ENCODE peak calls at places on chromosomes 4 and X, in five cellular contexts. M, J, G, Y and A are unnamed samples.
A peak's percentile ranks its signal among the peaks of the same experiment; 100 is the strongest.

GRCh38 chrX:106927700-106928099 is 7.5 kb downstream of the CLDN2 start:
- DNase-seq in G (no peak), J (no peak), Y (no peak), M (no peak), A (no peak)

GRCh38 chr4:143336828-143337599 is at the start of gene GAB1:
- DNase-seq in G (no peak), M (peak; percentile 85), Y (peak; percentile 81), J (peak; percentile 37), A (peak; percentile 91)

GRCh38 chr4:20254517-20255250 is 3.0 kb downstream of the SLIT2 start:
- DNase-seq in J (no peak), Y (peak; percentile 46), G (no peak), M (peak; percentile 19), A (peak; percentile 78)

GRCh38 chrX:31314921-31315320 is 243.1 kb upstream of the FTHL17 start:
- DNase-seq in M (no peak), G (peak; percentile 25), Y (no peak), J (no peak), A (no peak)

GRCh38 chr4:38902695-38903094 is 35.1 kb downstream of the FAM114A1 start:
- DNase-seq in Y (no peak), G (no peak), M (no peak), J (no peak), A (no peak)

GRCh38 chrX:139931646-139932076 is 1.2 kb downstream of the ATP11C start:
- DNase-seq in M (no peak), G (no peak), J (no peak), Y (no peak), A (no peak)

GRCh38 chr4:48315728-48316630 is 25.4 kb upstream of the SLAIN2 start:
- DNase-seq in M (no peak), Y (no peak), J (no peak), G (peak; percentile 31), A (no peak)

GRCh38 chr4:732480-732879 is 26.8 kb downstream of the PCGF3 start:
- DNase-seq in Y (no peak), J (no peak), M (no peak), G (no peak), A (no peak)

GRCh38 chr4:102761478-102761790 is 666 bp upstream of the MANBA start:
- DNase-seq in Y (peak; percentile 33), M (no peak), J (no peak), G (no peak), A (no peak)

GRCh38 chrX:152601848-152602616 is 35.7 kb upstream of the GABRQ start:
- DNase-seq in M (no peak), J (no peak), Y (no peak), G (no peak), A (no peak)

GRCh38 chrX:129980540-129981206 is 1.8 kb upstream of the BCORL1 start:
- DNase-seq in J (peak; percentile 52), G (no peak), M (peak; percentile 74), Y (peak; percentile 78), A (peak; percentile 87)

GRCh38 chr4:1504786-1505500 is 98.7 kb upstream of the NKX1-1 start:
- DNase-seq in M (no peak), G (no peak), Y (peak; percentile 11), J (no peak), A (no peak)

DNA sequence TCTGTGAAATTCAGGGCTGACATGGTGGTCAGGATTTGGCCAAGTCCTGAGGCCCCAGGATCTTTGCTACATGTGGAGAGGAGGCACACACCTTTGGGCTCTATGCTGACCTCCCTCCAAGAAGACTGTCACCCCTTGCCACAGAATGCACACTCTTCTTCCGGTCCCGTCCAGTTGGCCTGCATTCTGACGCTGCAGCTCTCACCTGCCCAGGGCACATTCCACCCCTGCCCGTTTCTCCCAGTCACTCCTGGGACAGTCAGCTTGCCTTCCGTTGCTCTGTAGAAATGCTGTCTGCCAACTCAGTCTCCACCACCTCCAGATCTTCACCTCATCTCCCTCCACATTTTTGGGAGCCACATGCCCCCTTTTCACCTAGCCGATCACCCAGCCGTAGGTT is 76.7 kb downstream of the SHROOM2 start:
- DNase-seq in M (no peak), J (no peak), G (no peak), Y (no peak), A (no peak)
- H3K4me3 ChIP-seq in M (no peak overlapping the region), J (no peak overlapping the region), G (no peak overlapping the region), Y (no peak overlapping the region), A (no peak overlapping the region)

GRCh38 chr4:183798249-183798920 is 106.7 kb upstream of the STOX2 start:
- DNase-seq in M (no peak), Y (no peak), G (no peak), J (peak; percentile 34), A (no peak)
- H3K4me3 ChIP-seq in M (peak overlapping the region; percentile 22), Y (peak overlapping the region; percentile 15), G (no peak overlapping the region), J (peak overlapping the region; percentile 68), A (peak overlapping the region; percentile 76)

DNA sequence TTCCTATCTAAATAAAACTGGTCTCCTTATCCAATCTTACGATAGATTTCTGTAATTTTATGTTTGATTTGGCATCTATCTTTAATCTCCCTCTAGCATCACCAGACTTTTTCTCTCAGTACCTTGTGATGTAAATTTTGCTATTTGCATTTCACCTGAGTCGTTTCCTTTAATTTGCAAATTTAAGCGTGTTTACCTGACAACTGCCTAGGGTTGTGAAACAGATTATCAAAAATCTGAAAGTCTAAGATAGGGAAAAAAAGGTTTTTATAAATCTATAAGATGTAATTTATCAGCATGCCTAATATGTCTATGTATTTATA is 39.4 kb upstream of the TMPRSS11E start:
- DNase-seq in J (no peak), G (no peak), M (no peak), Y (no peak), A (no peak)
- H3K4me3 ChIP-seq in J (no peak overlapping the region), G (no peak overlapping the region), M (no peak overlapping the region), Y (no peak overlapping the region), A (no peak overlapping the region)

GRCh38 chr4:112668131-112668530 is 31.2 kb downstream of the LARP7 start:
- DNase-seq in J (no peak), Y (no peak), G (no peak), M (no peak), A (no peak)
- H3K4me3 ChIP-seq in J (no peak overlapping the region), Y (no peak overlapping the region), G (no peak overlapping the region), M (no peak overlapping the region), A (no peak overlapping the region)

GRCh38 chrX:25017667-25018247 is 2.0 kb upstream of the ARX start:
- DNase-seq in J (no peak), G (no peak), M (no peak), Y (peak; percentile 77), A (no peak)
- H3K4me3 ChIP-seq in J (no peak overlapping the region), G (no peak overlapping the region), M (no peak overlapping the region), Y (peak overlapping the region; percentile 14), A (no peak overlapping the region)